ENCODE peak calls at places on chromosomes 12 and 14, in seven cellular contexts. V is H9, O is IMR-90, A is mesendoderm, L is H1, Q is mesenchymal stem cell, Z is neuronal stem cell. H is an unnamed sample.

GRCh38 chr12:43289412-43289811 is 262.6 kb downstream of the ADAMTS20 start:
- DNase-seq in Q (no peak), L (no peak), O (peak), A (no peak), V (no peak), Z (no peak), H (no peak)

GRCh38 chr12:49044660-49045059 is 15.9 kb downstream of the KMT2D start:
- DNase-seq in L (no peak), O (no peak), Z (no peak), Q (no peak), A (no peak), V (no peak), H (no peak)

GRCh38 chr12:55722948-55723347 is 2.8 kb downstream of the RDH5 start:
- DNase-seq in Z (no peak), V (no peak), A (no peak), Q (no peak), L (no peak), O (no peak), H (no peak)

GRCh38 chr12:76698966-76699365 is 64.9 kb upstream of the ZDHHC17 start:
- DNase-seq in O (no peak), Q (no peak), V (peak), A (no peak), L (no peak), Z (no peak), H (no peak)

GRCh38 chr12:120725151-120725658 is 421 bp upstream of the ACADS start:
- DNase-seq in V (no peak), L (no peak), Q (no peak), A (peak), O (no peak), Z (no peak), H (no peak)

GRCh38 chr14:72907327-72907826 is 13.5 kb upstream of the DPF3 start:
- DNase-seq in O (no peak), A (no peak), V (no peak), L (no peak), Q (no peak), Z (no peak), H (no peak)

GRCh38 chr12:117774986-117775775 is 193.6 kb downstream of the KSR2 start:
- DNase-seq in L (no peak), O (no peak), A (no peak), Q (peak), Z (no peak), V (no peak), H (no peak)

GRCh38 chr14:20797159-20797558 is 5.5 kb downstream of the RNASE1 start:
- DNase-seq in O (no peak), Q (no peak), A (no peak), L (no peak), V (no peak), Z (no peak), H (no peak)

GRCh38 chr12:54988402-54989054 is 4.0 kb upstream of the TESPA1 start:
- DNase-seq in A (no peak), Q (peak), V (no peak), L (no peak), Z (no peak), O (peak), H (no peak)

GRCh38 chr12:51855586-51856428 is 7.3 kb upstream of the FIGNL2 start:
- DNase-seq in L (peak), V (peak), Q (peak), O (peak), A (peak), Z (peak), H (peak)

GRCh38 chr12:102883204-102883799 is 33.7 kb downstream of the PAH start:
- DNase-seq in O (no peak), V (peak), A (peak), Z (peak), L (peak), Q (peak), H (peak)

GRCh38 chr12:99767809-99768208 is 120.3 kb downstream of the GARIN6 start:
- DNase-seq in Q (peak), Z (no peak), L (no peak), A (peak), V (no peak), O (peak), H (no peak)

GRCh38 chr12:4272014-4272975 is 1.3 kb upstream of the CCND2 start:
- DNase-seq in A (peak), L (peak), V (peak), Z (peak), Q (peak), O (peak), H (no peak)

GRCh38 chr14:49467091-49467490 is 119.1 kb downstream of the RPS29 start:
- DNase-seq in V (no peak), Z (no peak), O (no peak), L (no peak), A (no peak), Q (no peak), H (no peak)

GRCh38 chr14:69325086-69325485 is 65.1 kb downstream of the GALNT16 start:
- DNase-seq in V (no peak), A (no peak), Q (no peak), L (no peak), Z (no peak), O (no peak), H (no peak)

GRCh38 chr14:84591827-84592540 is 938.0 kb upstream of the FLRT2 start:
- DNase-seq in Q (no peak), O (no peak), V (no peak), A (no peak), L (no peak), Z (no peak), H (no peak)

GRCh38 chr14:37088356-37088755 is 84.0 kb downstream of the SLC25A21 start:
- DNase-seq in Z (no peak), V (no peak), L (no peak), Q (no peak), O (no peak), A (no peak), H (no peak)

GRCh38 chr14:61296707-61297502 is 15.8 kb upstream of the TMEM30B start:
- DNase-seq in Q (peak), Z (no peak), O (peak), L (no peak), A (peak), V (no peak), H (no peak)

GRCh38 chr12:69738351-69739286 is at the start of gene RAB3IP:
- DNase-seq in Q (peak), O (peak), V (peak), Z (peak), L (peak), A (peak), H (peak)

GRCh38 chr12:93381183-93381975 is 3.7 kb downstream of the NUDT4 start:
- DNase-seq in V (no peak), O (no peak), L (no peak), A (peak), Q (peak), Z (no peak), H (no peak)

GRCh38 chr12:95412826-95413311 is 61.1 kb upstream of the METAP2 start:
- DNase-seq in V (no peak), Z (no peak), Q (peak), L (no peak), A (no peak), O (peak), H (no peak)

GRCh38 chr14:49769171-49769570 is 1.2 kb downstream of the KLHDC2 start:
- DNase-seq in O (peak), Z (no peak), Q (no peak), A (no peak), V (no peak), L (no peak), H (peak)

GRCh38 chr14:58690801-58691516 is 53.2 kb downstream of the DACT1 start:
- DNase-seq in Z (no peak), A (no peak), Q (no peak), V (no peak), L (peak), O (no peak), H (no peak)

GRCh38 chr12:69239922-69240624 is 704 bp downstream of the CPSF6 start:
- DNase-seq in Z (peak), A (peak), L (peak), V (peak), Q (peak), O (peak), H (peak)

GRCh38 chr12:19960527-19960926 is 407.8 kb upstream of the PDE3A start:
- DNase-seq in Z (no peak), L (no peak), Q (no peak), A (no peak), O (no peak), V (no peak), H (no peak)

GRCh38 chr12:12724421-12725085 is 7.4 kb downstream of the CDKN1B start:
- DNase-seq in Q (peak), O (no peak), V (no peak), Z (no peak), A (peak), L (peak), H (peak)

GRCh38 chr12:27554421-27555186 is 30.6 kb downstream of the PPFIBP1 start:
- DNase-seq in Q (peak), Z (no peak), L (no peak), O (no peak), A (no peak), V (no peak), H (no peak)

GRCh38 chr14:52124791-52125661 is 56.2 kb upstream of the NID2 start:
- DNase-seq in Q (peak), L (no peak), A (peak), V (peak), O (peak), Z (no peak), H (peak)

GRCh38 chr12:76685246-76685678 is 78.7 kb upstream of the ZDHHC17 start:
- DNase-seq in A (peak), O (peak), V (peak), Q (peak), Z (no peak), L (no peak), H (no peak)

GRCh38 chr14:97978336-97978735 is 1181.2 kb downstream of the VRK1 start:
- DNase-seq in A (peak), O (no peak), L (peak), V (peak), Z (peak), Q (no peak), H (peak)

GRCh38 chr14:20350280-20350679 is 6.8 kb downstream of the PARP2 start:
- DNase-seq in O (peak), Z (no peak), Q (peak), V (no peak), A (no peak), L (no peak), H (no peak)

GRCh38 chr12:45379261-45379660 is 163.4 kb downstream of the ANO6 start:
- DNase-seq in A (no peak), Q (no peak), V (no peak), O (peak), Z (no peak), L (no peak), H (no peak)

GRCh38 chr14:69657961-69658360 is 46.6 kb downstream of the SUSD6 start:
- DNase-seq in Q (no peak), O (peak), Z (no peak), L (no peak), A (peak), V (peak), H (no peak)

GRCh38 chr12:116389990-116390655 is 112.6 kb upstream of the MED13L start:
- DNase-seq in O (peak), L (no peak), Z (no peak), A (no peak), V (no peak), Q (peak), H (peak)

GRCh38 chr14:99921431-99921830 is 128.2 kb downstream of the EML1 start:
- DNase-seq in Z (no peak), L (no peak), O (no peak), Q (no peak), V (no peak), A (no peak), H (no peak)
- H3K23ac ChIP-seq in Z (no peak), L (no peak), O (no peak), Q (no peak), V (no peak), A (no peak), H (no peak)

DNA sequence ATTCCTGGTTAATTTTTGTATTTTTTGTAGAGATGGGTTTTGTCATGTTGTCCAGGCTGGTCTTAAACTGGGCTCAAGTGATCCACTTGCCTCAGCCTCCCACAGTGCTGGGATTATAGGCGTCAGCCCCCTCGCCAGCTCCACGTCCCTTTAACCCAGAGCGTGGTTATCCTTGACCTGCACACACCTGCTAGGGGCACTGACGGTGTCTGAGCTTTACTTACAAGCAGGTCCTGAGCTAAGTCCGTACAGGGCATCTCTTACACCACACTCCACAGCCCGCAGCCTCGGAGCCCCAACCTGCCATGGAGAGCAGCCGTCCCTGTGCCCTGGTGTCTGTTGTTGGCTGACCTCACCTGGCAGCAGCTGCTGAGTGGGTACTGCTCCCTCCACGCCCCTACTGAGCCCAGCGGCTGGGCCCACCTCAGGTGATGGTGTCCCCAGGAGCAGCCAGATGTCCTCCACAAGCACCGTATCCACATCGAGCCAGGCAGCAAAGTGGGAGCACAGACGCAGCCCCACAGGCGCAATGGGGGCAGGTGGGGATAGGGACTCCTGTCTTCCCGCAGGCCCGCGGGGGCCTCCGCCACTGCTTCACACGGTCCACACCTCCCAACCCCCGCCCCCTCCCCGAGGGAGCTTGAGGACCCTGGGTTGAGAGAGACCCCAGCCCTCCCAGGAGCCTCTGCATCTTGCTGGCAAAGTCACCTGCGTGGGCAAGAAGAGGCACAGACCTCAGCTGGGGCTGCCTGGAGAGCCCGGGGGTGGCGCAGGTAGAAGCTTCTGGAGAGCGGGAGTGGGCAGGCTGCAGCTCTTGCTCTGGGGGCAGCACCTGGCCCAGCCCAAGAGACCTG is 325.4 kb upstream of the SFSWAP start:
- DNase-seq in Q (no peak), A (no peak), L (no peak), O (no peak), V (no peak), Z (no peak), H (no peak)
- H2BK5ac ChIP-seq in Q (no peak), A (no peak), L (no peak), O (no peak), V (no peak), Z (no peak), H (no peak)

DNA sequence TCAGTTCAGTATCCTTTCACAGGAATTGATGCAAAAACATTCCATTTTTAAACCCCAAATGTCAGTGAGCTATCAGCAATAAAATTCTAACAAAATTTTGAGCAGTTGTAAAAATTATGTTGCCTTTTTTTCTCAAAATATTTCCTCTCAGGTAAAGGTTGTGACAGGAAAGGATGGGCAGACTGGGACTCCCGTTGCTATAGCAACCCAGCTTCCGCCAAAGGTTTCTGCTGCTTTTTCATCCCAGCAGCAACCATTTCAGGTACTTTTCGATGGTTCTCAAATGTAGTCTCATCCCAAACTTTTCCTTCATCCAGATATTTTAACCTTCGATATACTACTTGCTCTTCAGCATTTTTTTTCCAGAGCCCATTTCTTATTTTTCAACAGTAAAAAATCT is 13.6 kb downstream of the EP400 start:
- DNase-seq in V (no peak), Q (no peak), A (no peak), O (no peak), L (no peak), Z (no peak), H (no peak)
- H3K27ac ChIP-seq in V (no peak), Q (no peak), A (no peak), O (no peak), L (no peak), Z (no peak), H (no peak)

DNA sequence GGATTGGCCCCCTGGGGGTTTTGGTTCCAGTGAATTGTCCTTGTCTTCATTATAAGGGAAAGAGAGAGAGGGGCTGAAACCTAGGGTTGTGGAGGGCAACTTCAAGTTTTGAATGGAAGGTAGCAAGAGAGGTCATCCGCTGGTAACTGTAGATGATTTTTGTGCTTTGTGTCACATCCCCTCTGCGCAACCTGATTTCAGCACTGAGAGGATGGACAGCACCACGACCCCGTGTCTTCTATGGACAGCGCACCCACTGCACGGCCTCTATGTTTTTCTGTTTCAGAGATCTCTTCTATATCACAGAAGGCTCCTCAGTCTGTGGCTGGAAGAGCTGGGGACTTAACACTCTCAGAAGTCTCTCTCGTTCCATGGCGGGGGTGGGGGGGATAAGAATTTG is 127.0 kb upstream of the RPH3A start:
- DNase-seq in V (peak), Q (no peak), L (peak), O (no peak), A (peak), Z (peak), H (no peak)
- H3K23ac ChIP-seq in V (no peak), Q (no peak), L (no peak), O (no peak), A (no peak), Z (no peak), H (no peak)

GRCh38 chr12:82666830-82667229 is 19.9 kb upstream of the TMTC2 start:
- DNase-seq in Z (no peak), L (no peak), Q (no peak), O (no peak), V (no peak), A (no peak), H (no peak)

GRCh38 chr12:82672811-82673495 is 13.8 kb upstream of the TMTC2 start:
- DNase-seq in L (no peak), A (no peak), Z (no peak), V (no peak), O (no peak), Q (no peak), H (no peak)

GRCh38 chr12:82673698-82674097 is 13.0 kb upstream of the TMTC2 start:
- DNase-seq in O (no peak), A (no peak), Q (no peak), Z (no peak), V (no peak), L (no peak), H (peak)

DNA sequence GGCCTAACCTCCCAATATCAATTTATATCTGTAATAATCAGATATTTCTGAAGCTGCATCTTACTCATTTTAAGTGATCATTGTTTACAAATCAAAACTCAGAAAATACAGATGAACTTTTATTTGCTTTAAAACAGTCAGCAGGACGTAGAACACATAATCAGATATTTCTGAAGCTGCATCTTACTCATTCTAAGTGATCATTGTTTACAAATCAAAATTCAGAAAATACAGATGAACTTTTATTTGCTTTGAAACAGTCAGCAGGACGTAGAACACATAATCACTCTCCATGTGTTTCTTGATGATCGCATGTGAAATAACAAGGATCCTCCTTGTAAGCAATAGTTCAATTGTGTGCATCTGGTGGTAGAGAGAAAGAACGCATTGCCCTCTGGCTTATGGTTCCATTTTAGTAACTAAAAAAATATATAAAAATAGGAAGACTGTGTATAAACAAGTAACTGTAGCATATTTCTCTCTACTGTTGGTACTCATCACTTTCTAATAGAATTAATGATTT is 15.0 kb upstream of the TMTC2 start:
- DNase-seq in V (no peak), O (no peak), A (no peak), L (no peak), Z (no peak), Q (no peak), H (no peak)
- H2BK5ac ChIP-seq in V (no peak), O (no peak), A (no peak), L (no peak), Z (no peak), Q (no peak), H (no peak)